ENCODE peak calls at places on chromosomes 5 and 9, in six cellular contexts. Z is brain microvascular endothelial cell, R is Caco-2, L is GM12865, I is Panc1, O is pancreas. H is an unnamed sample.

GRCh38 chr5:135600971-135601381 is 22.2 kb upstream of the CXCL14 start:
- DNase-seq in Z (no peak), I (no peak), L (peak), O (no peak), R (no peak), H (no peak)

GRCh38 chr5:36523450-36523849 is 83.0 kb upstream of the SLC1A3 start:
- DNase-seq in R (no peak), O (no peak), Z (no peak), L (no peak), I (no peak), H (no peak)

GRCh38 chr5:180047667-180048066 is 23.9 kb downstream of the RNF130 start:
- DNase-seq in I (no peak), Z (no peak), O (peak), L (no peak), R (no peak), H (no peak)

GRCh38 chr5:51544386-51544785 is 161.1 kb downstream of the ISL1 start:
- DNase-seq in I (no peak), R (no peak), O (no peak), L (no peak), Z (no peak), H (no peak)

GRCh38 chr5:83931969-83932368 is 211.3 kb upstream of the HAPLN1 start:
- DNase-seq in I (no peak), R (no peak), Z (no peak), L (no peak), O (no peak), H (no peak)

GRCh38 chr9:85212887-85213286 is 528.9 kb downstream of the AGTPBP1 start:
- DNase-seq in R (no peak), Z (peak), I (no peak), L (no peak), O (no peak), H (peak)

GRCh38 chr5:66757219-66757833 is 161.1 kb downstream of the MAST4 start:
- DNase-seq in L (peak), O (no peak), Z (peak), R (peak), I (peak), H (peak)

GRCh38 chr9:113715086-113715485 is 161.0 kb upstream of the ZNF618 start:
- DNase-seq in I (no peak), R (no peak), O (no peak), L (no peak), Z (peak), H (no peak)

GRCh38 chr9:70566066-70566465 is 151.6 kb upstream of the KLF9 start:
- DNase-seq in Z (no peak), I (no peak), O (no peak), L (no peak), R (no peak), H (no peak)

GRCh38 chr5:17177491-17178204 is 39.8 kb upstream of the BASP1 start:
- DNase-seq in I (no peak), Z (no peak), R (no peak), L (no peak), O (no peak), H (no peak)

GRCh38 chr9:15155323-15155722 is 151.7 kb downstream of the TTC39B start:
- DNase-seq in I (no peak), R (no peak), Z (no peak), L (no peak), O (no peak), H (no peak)
- H3K4me3 ChIP-seq in I (no peak), R (no peak), Z (no peak), L (no peak), O (no peak), H (no peak)

DNA sequence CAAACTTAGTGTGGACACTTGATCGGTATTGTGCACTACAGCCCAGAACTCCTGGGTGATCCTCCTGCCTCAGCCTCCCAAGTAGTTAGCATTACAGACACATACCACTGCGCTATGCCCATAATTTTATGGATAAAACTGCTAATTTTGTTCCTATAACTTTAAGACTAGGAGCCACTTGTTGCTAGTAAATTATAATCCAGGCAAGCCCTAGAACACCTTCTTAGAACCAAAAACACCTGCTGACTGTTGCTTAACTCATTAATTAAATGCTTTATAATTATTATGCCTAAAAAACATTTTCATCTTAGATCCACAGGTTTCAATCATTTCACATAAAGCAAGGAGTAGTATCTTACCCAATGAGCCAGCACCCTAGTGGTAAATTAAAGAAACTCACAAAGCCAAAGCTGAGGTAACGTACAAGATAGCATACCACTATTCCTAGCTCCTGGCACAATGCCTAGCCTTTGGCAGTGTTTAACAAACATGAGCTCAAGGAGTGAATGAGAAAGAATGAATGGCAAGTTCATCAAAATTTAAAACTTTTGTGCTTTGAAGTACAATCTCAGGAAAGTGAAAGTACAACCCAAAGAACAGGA is 5.4 kb downstream of the MRPS27 start:
- DNase-seq in R (no peak), L (no peak), O (no peak), Z (peak), I (no peak), H (peak)
- TF ChIP-seq CTCF in R (no peak), L (no peak), O (no peak), Z (peak), I (no peak), H (peak)

GRCh38 chr5:72151646-72152045 is 44.4 kb downstream of the MAP1B start:
- DNase-seq in L (peak), Z (no peak), I (no peak), R (no peak), O (no peak), H (no peak)
- H3K4me3 ChIP-seq in L (no peak), Z (no peak), I (no peak), R (no peak), O (no peak), H (no peak)

GRCh38 chr5:142722146-142722545 is 36.3 kb upstream of the FGF1 start:
- DNase-seq in O (no peak), L (no peak), Z (no peak), R (no peak), I (no peak), H (no peak)
- TF ChIP-seq CTCF in O (no peak), L (no peak), Z (no peak), R (no peak), I (no peak), H (no peak)

DNA sequence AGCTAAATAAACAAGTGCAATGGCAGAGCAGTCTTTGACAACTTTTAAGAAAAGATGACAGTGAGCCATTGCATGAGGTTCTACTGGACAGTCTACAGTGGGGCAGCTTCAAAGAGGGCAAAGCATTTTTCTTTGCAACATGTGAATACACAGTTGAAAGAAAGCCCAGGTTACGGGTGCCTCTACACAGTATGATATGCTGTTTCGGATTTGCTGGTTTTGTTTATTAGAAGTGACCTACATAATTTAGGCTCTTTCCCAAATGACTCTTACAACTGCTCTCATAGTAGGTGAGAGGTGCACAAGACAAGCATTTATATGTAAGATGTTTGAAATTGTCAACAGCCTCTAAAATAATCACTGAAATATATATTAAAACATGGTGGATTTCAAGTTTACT is 62.4 kb downstream of the MEF2C start:
- DNase-seq in O (no peak), L (peak), R (no peak), Z (no peak), I (no peak), H (no peak)
- H3K4me3 ChIP-seq in O (no peak), L (peak), R (no peak), Z (no peak), I (no peak), H (no peak)

DNA sequence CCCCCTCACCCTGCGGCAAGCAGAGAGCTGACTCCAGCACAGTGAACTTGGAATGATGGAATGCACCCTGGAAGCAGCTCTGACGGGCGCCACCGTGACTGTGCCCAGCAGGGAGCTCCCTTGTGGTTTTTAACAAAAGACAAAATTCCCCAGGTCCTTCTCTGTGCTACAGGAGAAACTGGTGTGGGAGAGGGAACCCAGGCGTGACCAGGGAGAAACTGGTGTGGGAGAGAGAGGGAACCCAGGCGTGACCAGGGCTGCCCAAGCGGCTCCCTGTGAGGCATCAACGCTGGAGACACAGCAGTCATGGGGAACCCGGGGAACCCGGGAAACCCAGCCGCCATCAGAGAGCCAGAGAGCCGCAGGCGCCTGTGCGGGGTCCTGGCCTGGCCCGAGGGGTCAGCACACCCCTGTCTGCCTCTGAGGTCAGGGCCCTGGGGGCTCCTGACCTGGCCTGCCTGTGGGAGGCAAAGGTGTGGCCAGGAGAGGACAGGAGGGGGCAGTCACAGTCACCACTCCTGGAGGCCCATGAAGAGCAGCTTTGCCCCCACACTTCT is 3.1 kb upstream of the AHRR start:
- DNase-seq in Z (peak), O (no peak), L (no peak), I (no peak), R (no peak), H (no peak)
- TF ChIP-seq CTCF in Z (peak), O (no peak), L (no peak), I (peak), R (no peak), H (no peak)

GRCh38 chr5:141484499-141485304 is at the start of gene PCDHGC4:
- DNase-seq in O (no peak), Z (no peak), L (peak), R (no peak), I (no peak), H (no peak)
- H3K4me3 ChIP-seq in O (peak), Z (peak), L (peak), R (no peak), I (no peak), H (peak)

H was measured in cardiac muscle cell.